ENCODE peak calls at places on chromosomes 6 and 20, in four cellular contexts. J is HepG2, D is SK-N-SH, M is GM12878. I is an unnamed sample.

GRCh38 chr6:116316772-116317467 is 37.2 kb upstream of the TSPYL1 start:
- DNase-seq in J (peak), D (no peak), M (no peak), I (no peak)

GRCh38 chr6:7148100-7148822 is 40.5 kb downstream of the RREB1 start:
- DNase-seq in J (no peak), D (no peak), M (no peak), I (no peak)

GRCh38 chr6:2632943-2633584 is 117.7 kb downstream of the MYLK4 start:
- DNase-seq in J (no peak), D (no peak), M (no peak), I (no peak)

GRCh38 chr6:159683722-159684304 is 9.2 kb downstream of the SOD2 start:
- DNase-seq in J (no peak), D (no peak), M (no peak), I (no peak)

GRCh38 chr6:30612213-30612612 is 4.8 kb downstream of the PPP1R10 start:
- DNase-seq in J (no peak), D (no peak), M (no peak), I (no peak)

GRCh38 chr6:90271831-90272230 is 24.8 kb downstream of the BACH2 start:
- DNase-seq in J (no peak), D (no peak), M (no peak), I (no peak)

GRCh38 chr6:156593127-156593526 is 184.1 kb upstream of the ARID1B start:
- DNase-seq in J (no peak), D (no peak), M (no peak), I (no peak)

GRCh38 chr6:13194852-13195251 is 133.5 kb downstream of the TBC1D7 start:
- DNase-seq in J (peak), D (peak), M (no peak), I (peak)

GRCh38 chr6:143510991-143511891 is at the start of gene FUCA2:
- DNase-seq in J (peak), D (peak), M (peak), I (peak)

GRCh38 chr6:5085638-5086293 is 625 bp downstream of the PPP1R3G start:
- DNase-seq in J (no peak), D (peak), M (no peak), I (no peak)

GRCh38 chr6:170429457-170429856 is 122.9 kb downstream of the FAM120B start:
- DNase-seq in J (peak), D (no peak), M (no peak), I (peak)

GRCh38 chr6:72798196-72798595 is 176.3 kb downstream of the KCNQ5 start:
- DNase-seq in J (no peak), D (no peak), M (no peak), I (no peak)

GRCh38 chr20:32963176-32963575 is 41.1 kb downstream of the SUN5 start:
- DNase-seq in J (no peak), D (peak), M (no peak), I (no peak)

GRCh38 chr6:135576055-135576454 is 78.5 kb upstream of the AHI1 start:
- DNase-seq in J (no peak), D (no peak), M (no peak), I (no peak)

GRCh38 chr6:136326038-136326561 is 36.5 kb upstream of the BCLAF1 start:
- DNase-seq in J (peak), D (peak), M (no peak), I (no peak)

GRCh38 chr20:51767867-51768758 is at the start of gene ATP9A:
- DNase-seq in J (no peak), D (peak), M (no peak), I (no peak)

GRCh38 chr20:49420292-49420691 is 62.2 kb downstream of the KCNB1 start:
- DNase-seq in J (no peak), D (no peak), M (no peak), I (no peak)

GRCh38 chr20:30892704-30893345 is 364.6 kb upstream of the DEFB115 start:
- DNase-seq in J (no peak), D (no peak), M (no peak), I (no peak)

GRCh38 chr20:24235740-24236139 is 233.7 kb upstream of the SYNDIG1 start:
- DNase-seq in J (no peak), D (no peak), M (no peak), I (no peak)

GRCh38 chr6:156440688-156441087 is 336.5 kb upstream of the ARID1B start:
- DNase-seq in J (no peak), D (no peak), M (no peak), I (no peak)

GRCh38 chr20:50358166-50358565 is 152.0 kb upstream of the PTPN1 start:
- DNase-seq in J (no peak), D (no peak), M (no peak), I (no peak)

GRCh38 chr6:33816911-33817310 is 13.1 kb upstream of the MLN start:
- DNase-seq in J (no peak), D (no peak), M (no peak), I (no peak)

GRCh38 chr20:25987073-25987927 is 290.6 kb upstream of the ZNF337 start:
- DNase-seq in J (no peak), D (peak), M (no peak), I (peak)

GRCh38 chr6:14085176-14085787 is 32.3 kb upstream of the CD83 start:
- DNase-seq in J (no peak), D (no peak), M (no peak), I (no peak)

GRCh38 chr20:44433751-44434538 is 41.7 kb upstream of the TTPAL start:
- DNase-seq in J (peak), D (no peak), M (no peak), I (no peak)

GRCh38 chr6:95203153-95203754 is 374.1 kb upstream of the MANEA start:
- DNase-seq in J (peak), D (peak), M (no peak), I (peak)

DNA sequence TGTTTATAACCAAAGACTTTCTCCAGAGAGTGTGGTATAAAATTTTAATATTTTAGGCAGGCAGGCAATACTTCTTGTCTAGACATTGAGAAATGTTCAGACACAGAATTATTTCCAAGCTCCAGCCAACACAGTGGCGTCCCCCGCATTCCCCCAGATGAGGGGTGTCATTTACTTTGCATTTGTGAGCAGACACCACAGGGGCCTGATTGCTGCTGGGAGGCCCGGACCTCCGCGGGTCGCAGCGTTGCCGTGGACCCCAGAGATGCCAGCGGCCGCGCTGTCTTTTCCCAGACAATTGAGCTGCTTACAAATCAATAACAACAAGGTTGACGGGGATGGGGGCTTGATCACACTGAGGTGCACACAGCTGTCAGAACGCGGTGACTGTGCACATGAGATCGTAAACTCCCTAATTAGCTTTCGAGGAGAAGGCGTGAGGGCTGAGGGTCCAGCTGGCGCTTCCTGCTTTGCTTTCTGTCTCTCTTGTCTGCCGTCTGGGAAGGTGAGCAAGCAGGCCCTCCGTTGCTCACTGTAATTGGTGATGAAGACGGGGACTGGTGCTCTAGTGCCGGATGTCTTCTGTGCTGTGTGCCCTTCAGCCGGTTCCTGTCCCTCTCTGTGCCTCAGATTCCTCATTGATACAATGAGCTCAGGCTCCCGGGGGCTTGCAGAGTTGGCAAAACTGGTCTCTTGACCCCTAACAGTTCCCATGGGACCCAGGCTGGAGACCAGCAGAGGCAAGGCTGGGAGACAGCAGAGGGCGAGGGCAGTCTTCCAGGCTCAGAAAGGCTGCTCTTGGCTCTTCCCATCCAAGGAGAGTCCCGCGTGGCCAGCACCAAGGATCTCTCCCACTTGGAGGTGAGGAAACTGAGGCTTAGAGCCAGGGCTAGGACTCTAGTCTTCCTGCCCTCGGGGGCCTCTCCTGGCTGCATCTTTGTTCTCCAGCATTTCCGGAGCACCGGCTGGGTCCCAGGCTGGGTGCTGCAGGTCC is 125.9 kb upstream of the PMEPA1 start:
- DNase-seq in J (no peak), D (no peak), M (no peak), I (no peak)
- TF ChIP-seq NFIC in J (no peak), D (no peak), M (no peak), I (no peak)

DNA sequence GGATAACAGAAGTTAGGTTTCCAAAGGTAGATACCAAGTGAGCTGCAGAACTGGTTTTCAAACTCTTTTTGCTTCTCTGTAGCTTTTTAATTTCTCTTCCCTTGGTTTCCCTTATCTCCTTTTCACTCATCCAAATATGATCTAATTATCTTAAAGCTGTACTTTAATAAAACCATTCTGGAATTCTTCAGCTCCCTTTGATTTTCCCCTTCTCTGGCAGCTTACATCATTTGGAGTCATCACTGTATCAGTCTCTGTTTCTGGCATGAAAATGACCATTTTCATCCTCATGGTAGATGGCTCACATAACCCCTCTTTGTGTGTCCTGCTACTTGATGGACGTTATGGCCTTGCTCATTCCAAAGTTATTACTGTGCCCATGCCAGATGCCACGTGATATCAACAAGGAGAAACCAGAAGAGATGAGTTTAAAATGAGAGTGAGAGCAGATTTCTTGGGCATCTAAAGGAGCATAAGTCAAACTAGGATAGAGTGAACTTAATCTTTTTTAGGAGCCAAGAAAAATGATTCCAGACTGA is 620.2 kb downstream of the QKI start:
- DNase-seq in J (no peak), D (no peak), M (no peak), I (no peak)
- TF ChIP-seq NFIC in J (no peak), D (no peak), M (no peak), I (no peak)

GRCh38 chr6:62150048-62150663 is 135.9 kb downstream of the KHDRBS2 start:
- DNase-seq in J (peak), D (peak), M (no peak), I (peak)
- TF ChIP-seq NFIC in J (no peak), D (no peak), M (no peak), I (no peak)

GRCh38 chr20:36528176-36528874 is 13.0 kb upstream of the MYL9 start:
- DNase-seq in J (no peak), D (no peak), M (no peak), I (no peak)

GRCh38 chr20:36527331-36528125 is 13.8 kb upstream of the MYL9 start:
- DNase-seq in J (no peak), D (no peak), M (no peak), I (no peak)

GRCh38 chr20:36532822-36533221 is 8.5 kb upstream of the MYL9 start:
- DNase-seq in J (no peak), D (no peak), M (no peak), I (no peak)

GRCh38 chr20:36528875-36529425 is 12.4 kb upstream of the MYL9 start:
- DNase-seq in J (no peak), D (no peak), M (no peak), I (no peak)

DNA sequence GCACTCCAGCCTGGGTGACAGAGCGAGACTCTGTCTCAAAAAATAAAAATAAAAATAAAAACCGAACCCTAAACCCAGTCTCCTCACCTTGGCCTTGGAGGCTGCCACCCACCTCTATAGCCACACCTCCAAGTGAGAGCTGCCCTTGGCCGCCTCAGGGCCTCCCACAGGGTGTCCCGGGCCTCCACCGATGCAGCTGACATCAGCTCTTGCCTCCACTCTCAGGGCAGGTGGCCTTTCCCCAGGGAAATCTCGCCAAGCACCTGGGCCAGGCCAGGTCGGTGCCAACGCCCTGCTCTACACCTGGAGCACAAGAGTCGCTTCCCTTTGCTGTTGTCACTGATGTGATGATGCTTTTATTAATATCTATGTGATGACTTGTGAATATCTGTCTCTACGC is 8.9 kb upstream of the MYL9 start:
- DNase-seq in J (no peak), D (no peak), M (no peak), I (no peak)
- TF ChIP-seq NFIC in J (no peak), D (no peak), M (no peak), I (no peak)

DNA sequence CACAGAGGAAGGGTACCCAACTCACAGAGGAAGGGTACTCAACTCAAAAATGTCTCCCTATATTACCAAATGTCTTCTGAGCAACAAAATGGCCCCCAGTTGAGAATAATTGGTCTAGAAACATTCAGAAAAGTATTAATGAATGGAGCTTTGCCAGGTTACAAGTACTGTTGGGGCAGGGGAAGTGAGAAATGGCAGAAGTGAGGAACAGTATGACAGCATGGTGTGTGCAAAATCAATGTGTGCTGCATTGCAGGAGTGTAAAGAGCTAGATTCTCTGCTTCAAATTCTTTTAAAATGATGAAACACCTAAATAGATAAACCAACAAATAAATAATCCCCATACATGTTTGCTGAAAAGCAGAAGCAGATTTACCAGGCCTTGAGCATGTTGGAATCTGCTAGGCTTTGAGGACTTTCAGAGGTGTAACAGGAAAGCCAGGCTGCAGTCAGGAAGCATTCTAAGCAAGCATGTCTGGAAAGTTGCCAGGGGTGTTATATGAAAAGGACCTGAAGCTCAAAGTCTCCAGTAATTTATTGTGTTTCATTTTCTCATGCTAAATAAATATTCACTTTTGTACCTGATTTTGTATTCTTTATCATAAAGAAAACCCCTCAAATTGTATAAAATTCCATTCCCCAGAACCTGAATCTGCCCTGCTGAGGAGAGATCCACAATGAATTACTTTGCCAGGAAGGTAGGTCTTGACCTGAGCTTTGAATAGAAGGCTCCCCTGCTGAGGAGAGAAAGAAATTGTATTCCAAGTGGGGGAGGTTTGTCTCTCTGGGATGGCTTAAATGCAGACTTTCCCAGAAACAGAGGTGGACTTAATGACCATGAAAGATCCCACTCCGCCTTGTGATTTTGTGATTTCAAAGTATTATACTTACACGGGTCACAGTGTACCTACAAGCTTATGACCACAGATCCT is 265.0 kb upstream of the MARCKS start:
- DNase-seq in J (peak), D (no peak), M (no peak), I (no peak)
- TF ChIP-seq NFIC in J (no peak), D (no peak), M (no peak), I (no peak)

GRCh38 chr20:10449270-10449669 is 14.2 kb downstream of the SLX4IP start:
- DNase-seq in J (no peak), D (no peak), M (no peak), I (no peak)

GRCh38 chr20:10447028-10447427 is 11.9 kb downstream of the SLX4IP start:
- DNase-seq in J (peak), D (peak), M (peak), I (peak)

GRCh38 chr20:10443936-10444335 is 8.8 kb downstream of the SLX4IP start:
- DNase-seq in J (no peak), D (no peak), M (no peak), I (no peak)

GRCh38 chr20:10448270-10449156 is 13.4 kb downstream of the SLX4IP start:
- DNase-seq in J (no peak), D (no peak), M (no peak), I (no peak)

DNA sequence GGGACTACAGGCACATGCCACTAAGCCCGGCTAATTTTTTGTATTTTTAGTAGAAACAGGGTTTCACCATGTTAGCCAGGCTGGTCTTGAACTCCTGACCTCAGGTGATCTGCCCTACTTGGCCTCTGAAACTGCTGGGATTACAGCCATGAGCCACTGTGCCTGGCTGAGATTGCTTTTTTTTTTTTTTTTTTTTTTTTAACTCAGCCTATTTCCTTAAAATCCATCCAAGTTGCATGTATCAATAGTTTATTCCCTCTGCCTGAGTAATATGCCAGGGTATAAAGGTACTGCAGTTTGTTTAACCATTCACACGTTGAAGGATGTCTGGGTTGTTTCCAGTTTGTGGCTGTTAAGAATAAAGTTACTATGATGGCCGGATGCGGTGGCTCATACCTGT is 10.7 kb downstream of the SLX4IP start:
- DNase-seq in J (no peak), D (no peak), M (no peak), I (no peak)
- TF ChIP-seq NFIC in J (no peak), D (no peak), M (no peak), I (no peak)